ENCODE peak calls at places on chromosomes 6 and 20, in six cellular contexts. W, Y, V, O, T and M are unnamed samples.

GRCh38 chr20:52313335-52313963 is 121.9 kb upstream of the ZFP64 start:
- DNase-seq in Y (peak; percentile 14), V (no peak), W (no peak), O (no peak), T (no peak), M (peak; percentile 25)

GRCh38 chr6:165055231-165055630 is 254.2 kb downstream of the C6orf118 start:
- DNase-seq in T (no peak), O (no peak), Y (no peak), V (no peak), W (no peak), M (peak; percentile 24)

GRCh38 chr6:41216616-41217015 is 11.5 kb upstream of the TREML4 start:
- DNase-seq in W (no peak), T (no peak), V (no peak), O (no peak), Y (no peak), M (no peak)

GRCh38 chr6:44635486-44635885 is 248.0 kb downstream of the CDC5L start:
- DNase-seq in Y (no peak), O (no peak), V (no peak), W (no peak), T (no peak), M (no peak)

GRCh38 chr6:40685771-40686170 is 98.6 kb upstream of the LRFN2 start:
- DNase-seq in W (no peak), V (no peak), O (no peak), Y (no peak), T (no peak), M (no peak)

GRCh38 chr6:42158011-42158410 is 15.2 kb upstream of the GUCA1A start:
- DNase-seq in O (no peak), T (no peak), W (no peak), V (peak; percentile 46), Y (no peak), M (no peak)

GRCh38 chr20:47686545-47686944 is 98.7 kb downstream of the SULF2 start:
- DNase-seq in V (peak; percentile 19), O (no peak), Y (no peak), T (no peak), W (peak; percentile 89), M (no peak)

GRCh38 chr20:48025061-48025515 is 239.8 kb upstream of the SULF2 start:
- DNase-seq in W (peak; percentile 63), Y (peak; percentile 70), V (peak; percentile 88), O (peak; percentile 54), T (peak; percentile 88), M (no peak)

DNA sequence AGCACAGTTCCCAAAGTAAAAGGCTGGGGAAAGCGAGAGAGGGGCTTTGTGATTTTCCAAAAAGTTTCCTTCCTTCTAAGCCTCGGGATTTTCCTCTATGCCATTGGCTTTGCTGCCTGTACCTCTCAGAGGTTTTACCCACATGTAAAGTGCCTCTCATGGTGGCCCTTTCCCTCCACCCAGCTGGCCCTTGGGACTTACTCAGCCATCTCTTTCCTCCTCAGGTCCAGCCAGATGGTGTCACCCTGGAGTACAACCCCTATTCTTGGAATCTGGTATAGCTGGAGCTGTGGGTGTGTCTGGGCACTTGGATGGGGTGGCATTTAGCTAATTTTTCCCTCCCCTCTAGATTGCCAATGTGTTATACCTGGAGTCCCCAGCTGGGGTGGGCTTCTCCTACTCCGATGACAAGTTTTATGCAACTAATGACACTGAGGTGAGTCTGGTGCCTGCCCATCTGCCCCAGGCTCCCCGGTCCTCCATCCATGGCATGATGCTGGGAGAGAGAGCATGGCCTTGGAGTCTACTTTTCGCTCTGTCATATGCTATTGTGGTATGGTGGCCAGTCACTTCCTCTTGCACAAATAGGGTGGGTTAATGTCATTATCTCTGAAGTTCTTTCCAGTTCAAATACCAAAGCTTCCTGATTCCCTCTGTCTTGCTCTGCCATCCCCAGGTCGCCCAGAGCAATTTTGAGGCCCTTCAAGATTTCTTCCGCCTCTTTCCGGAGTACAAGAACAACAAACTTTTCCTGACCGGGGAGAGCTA is 1.1 kb downstream of the CTSA start:
- DNase-seq in O (peak; percentile 52), Y (no peak), V (peak; percentile 39), W (no peak), T (no peak), M (peak; percentile 43)
- TF ChIP-seq CTCF in O (no peak), Y (no peak), V (peak; percentile 42), W (peak; percentile 31), T (no peak), M (no peak)

GRCh38 chr6:150417899-150418824 is 49.4 kb downstream of the IYD start:
- DNase-seq in V (no peak), T (no peak), Y (no peak), W (peak; percentile 81), O (no peak), M (peak; percentile 15)
- TF ChIP-seq CTCF in V (peak; percentile 76), T (peak; percentile 45), Y (peak; percentile 40), W (peak; percentile 82), O (peak; percentile 67), M (peak; percentile 42)

GRCh38 chr6:4139272-4139671 is 3.9 kb upstream of the ECI2 start:
- DNase-seq in Y (no peak), O (no peak), V (no peak), T (no peak), W (no peak), M (no peak)

GRCh38 chr6:4135665-4136353 is 434 bp upstream of the ECI2 start:
- DNase-seq in W (peak; percentile 75), O (peak; percentile 99), T (peak; percentile 99), Y (peak; percentile 99), V (peak; percentile 93), M (peak; percentile 84)

GRCh38 chr6:4133941-4134838 is 1.2 kb downstream of the ECI2 start:
- DNase-seq in Y (peak; percentile 27), T (no peak), W (no peak), V (peak; percentile 8), O (peak; percentile 44), M (peak; percentile 7)

GRCh38 chr6:4136354-4136831 is 1.0 kb upstream of the ECI2 start:
- DNase-seq in V (peak; percentile 2), O (no peak), Y (no peak), T (no peak), W (no peak), M (no peak)

GRCh38 chr6:4134841-4135664 is at the start of gene ECI2:
- DNase-seq in Y (peak; percentile 71), T (no peak), V (peak; percentile 62), O (peak; percentile 79), W (no peak), M (peak; percentile 54)
- TF ChIP-seq CTCF in Y (no peak), T (no peak), V (no peak), O (no peak), W (no peak), M (no peak)

DNA sequence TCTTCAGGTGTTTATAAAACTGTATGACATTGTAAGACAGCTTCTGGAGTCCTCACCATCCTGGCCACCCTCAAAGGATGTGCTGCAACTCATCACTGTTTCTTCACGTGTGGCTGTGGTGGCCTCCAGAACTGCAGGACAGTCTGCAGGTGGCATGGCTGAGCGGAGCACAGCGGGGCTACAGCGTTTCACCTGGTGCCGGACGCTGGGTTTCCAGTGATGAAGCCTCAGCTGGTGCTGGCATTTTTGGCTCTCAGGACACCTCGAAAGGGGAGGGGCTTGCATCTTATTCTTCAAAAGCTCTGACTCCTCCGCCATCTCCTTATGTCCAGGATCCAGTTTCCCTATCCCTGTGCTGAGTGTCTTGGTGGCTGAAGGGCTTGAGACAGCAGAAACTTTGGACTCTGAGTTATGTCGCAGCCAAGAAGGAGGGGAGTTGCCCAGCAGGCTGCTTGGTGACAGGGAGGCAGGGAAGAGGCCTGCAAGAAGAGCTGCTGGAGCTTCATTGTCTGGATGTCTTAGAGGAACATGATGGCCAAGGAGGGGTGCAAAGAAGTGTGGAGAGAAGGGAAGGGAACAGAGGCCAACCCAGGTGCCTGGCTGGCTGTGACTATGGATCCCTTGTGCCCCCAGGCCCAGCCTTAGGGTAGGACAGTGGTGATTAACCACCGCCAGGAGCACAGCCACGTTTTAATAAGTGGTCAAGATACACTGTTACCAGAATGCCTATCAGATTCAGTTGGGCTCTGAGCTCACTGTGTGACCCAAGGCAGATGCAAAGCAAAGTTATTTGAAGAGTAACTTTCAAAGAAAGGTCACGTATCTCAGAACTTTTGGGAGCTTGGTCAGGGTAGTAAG is 58.7 kb downstream of the GTF2H5 start:
- DNase-seq in O (no peak), T (no peak), W (no peak), V (no peak), Y (no peak), M (no peak)
- TF ChIP-seq CTCF in O (no peak), T (no peak), W (no peak), V (no peak), Y (no peak), M (no peak)

GRCh38 chr20:38387953-38388352 is 41.7 kb downstream of the LBP start:
- DNase-seq in W (no peak), V (no peak), T (no peak), Y (no peak), O (no peak), M (no peak)

GRCh38 chr20:38395165-38395564 is 40.0 kb downstream of the SNHG17 start:
- DNase-seq in T (no peak), V (no peak), W (no peak), O (no peak), Y (no peak), M (no peak)

GRCh38 chr20:38392356-38392755 is 42.8 kb downstream of the SNHG17 start:
- DNase-seq in T (no peak), V (no peak), O (no peak), Y (no peak), W (no peak), M (peak; percentile 24)

GRCh38 chr20:38393259-38393658 is 41.9 kb downstream of the SNHG17 start:
- DNase-seq in O (no peak), T (no peak), W (no peak), V (no peak), Y (no peak), M (no peak)
- TF ChIP-seq CTCF in O (no peak), T (no peak), W (no peak), V (no peak), Y (no peak), M (no peak)